ENCODE peak calls at places on chromosomes 3 and 15, in four cellular contexts. D is cardiac muscle cell, X is uterus, R is heart right ventricle. A is an unnamed sample.

GRCh38 chr3:27456554-27456953 is 27.6 kb downstream of the SLC4A7 start:
- DNase-seq in D (peak; percentile 27), X (no peak), R (no peak), A (no peak)

GRCh38 chr15:33021806-33022389 is 172.6 kb downstream of the FMN1 start:
- DNase-seq in D (peak; percentile 66), X (no peak), R (no peak), A (peak; percentile 19)

GRCh38 chr3:8746780-8747345 is 13.3 kb downstream of the CAV3 start:
- DNase-seq in D (peak; percentile 38), X (no peak), R (no peak), A (no peak)

GRCh38 chr15:66833803-66834202 is 131.8 kb downstream of the SMAD6 start:
- DNase-seq in D (no peak), X (no peak), R (no peak), A (no peak)

GRCh38 chr3:72411102-72411501 is 437.1 kb downstream of the SHQ1 start:
- DNase-seq in D (no peak), X (no peak), R (no peak), A (no peak)

GRCh38 chr3:23490459-23490858 is 287.3 kb downstream of the UBE2E2 start:
- DNase-seq in D (peak; percentile 59), X (no peak), R (no peak), A (no peak)

GRCh38 chr3:27877122-27878011 is 155.2 kb upstream of the EOMES start:
- DNase-seq in D (no peak), X (no peak), R (no peak), A (no peak)

GRCh38 chr3:95521396-95521795 is 1293.0 kb upstream of the EPHA6 start:
- DNase-seq in D (no peak), X (no peak), R (no peak), A (no peak)

GRCh38 chr3:135694142-135694541 is 271.4 kb upstream of the PPP2R3A start:
- DNase-seq in D (no peak), X (no peak), R (no peak), A (no peak)

GRCh38 chr15:71455107-71455506 is 339.8 kb downstream of the THSD4 start:
- DNase-seq in D (no peak), X (no peak), R (no peak), A (no peak)

GRCh38 chr3:196643201-196643749 is 3.8 kb downstream of the NRROS start:
- DNase-seq in D (no peak), X (no peak), R (no peak), A (no peak)

GRCh38 chr15:92393287-92393993 is at the start of gene ST8SIA2:
- DNase-seq in D (peak; percentile 26), X (no peak), R (peak; percentile 40), A (peak; percentile 80)
- H3K4me3 ChIP-seq in D (peak within 1 kb of the TSS; percentile 72), X (no peak within 1 kb of the TSS), R (peak within 1 kb of the TSS; percentile 19), A (peak within 1 kb of the TSS; percentile 76)

GRCh38 chr15:98083203-98083910 is 122.9 kb downstream of the ARRDC4 start:
- DNase-seq in D (no peak), X (no peak), R (no peak), A (no peak)
- TF ChIP-seq CTCF in D (no peak), X (no peak), R (no peak), A (no peak)

DNA sequence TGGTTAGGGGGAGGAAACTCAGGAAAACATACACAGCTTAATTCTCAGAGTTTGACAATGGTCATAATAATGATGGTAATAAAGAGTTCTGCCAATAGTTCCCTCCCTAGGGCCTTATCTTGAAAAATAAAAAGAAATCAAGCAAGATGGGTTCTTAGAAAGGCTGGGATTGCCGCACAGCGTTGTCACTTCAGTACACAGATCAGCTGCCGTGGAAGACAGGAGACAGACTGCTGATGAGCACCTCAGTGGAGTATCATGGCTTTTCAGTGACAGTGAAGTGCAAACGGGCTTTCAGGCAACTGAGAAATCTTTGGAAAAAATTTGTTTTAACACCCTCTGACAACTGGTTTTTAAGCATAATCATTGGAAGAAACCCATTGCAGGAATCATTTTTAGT is 418.7 kb downstream of the OTOL1 start:
- DNase-seq in D (no peak), X (no peak), R (no peak), A (no peak)
- H3K27ac ChIP-seq in D (no peak overlapping the region), X (no peak overlapping the region), R (no peak overlapping the region), A (no peak overlapping the region)

DNA sequence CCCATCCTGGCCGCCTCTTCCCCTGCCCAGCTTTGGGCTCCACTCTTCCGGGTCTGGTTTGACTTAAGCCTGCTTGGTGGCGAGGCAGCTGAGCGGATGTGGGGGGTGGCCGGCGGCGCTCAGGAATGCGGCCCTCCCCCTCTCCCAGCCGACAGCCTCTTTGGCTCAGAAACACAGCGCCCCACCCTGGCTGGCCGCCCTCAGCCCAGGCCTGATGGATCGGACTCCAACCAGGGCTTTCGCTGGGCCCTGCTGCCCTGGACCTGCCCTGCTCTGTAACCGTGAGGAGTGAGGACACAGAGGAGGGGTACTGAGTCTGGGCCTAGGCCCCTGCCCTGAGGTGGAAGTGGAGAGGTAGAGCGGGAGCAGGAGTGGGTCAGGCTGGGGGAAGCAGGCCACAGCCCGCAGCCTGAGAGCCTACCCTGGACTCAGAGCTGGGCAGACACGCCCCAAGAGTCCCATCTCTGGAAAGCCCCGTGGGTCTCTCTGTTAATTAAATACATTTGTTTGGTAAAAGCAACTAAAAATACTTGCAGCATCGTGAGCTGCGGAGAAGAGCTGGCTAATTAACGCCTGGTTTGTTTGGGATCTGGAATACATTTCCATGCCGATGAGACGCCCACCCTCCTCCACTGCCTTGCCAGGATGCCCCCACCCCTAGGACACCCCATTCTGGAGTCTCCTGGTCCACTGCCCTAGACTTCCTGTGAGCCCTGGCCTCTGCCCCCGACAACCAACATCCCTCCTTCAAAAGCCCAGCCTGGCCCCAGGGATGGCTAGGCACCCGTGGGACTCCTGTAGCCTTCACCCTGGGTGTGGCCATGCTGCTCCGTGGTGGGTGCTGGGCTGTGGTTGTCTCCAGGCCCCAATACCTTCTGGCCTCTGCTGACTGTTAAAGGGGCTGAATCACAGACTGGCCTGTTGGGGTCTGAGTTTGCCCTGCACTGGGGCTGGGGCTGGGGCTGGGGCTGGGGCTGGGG is 19.6 kb downstream of the PLXNA1 start:
- DNase-seq in D (peak; percentile 96), X (peak; percentile 88), R (peak; percentile 88), A (peak; percentile 90)
- H3K4me3 ChIP-seq in D (no peak overlapping the region), X (no peak overlapping the region), R (no peak overlapping the region), A (no peak overlapping the region)

DNA sequence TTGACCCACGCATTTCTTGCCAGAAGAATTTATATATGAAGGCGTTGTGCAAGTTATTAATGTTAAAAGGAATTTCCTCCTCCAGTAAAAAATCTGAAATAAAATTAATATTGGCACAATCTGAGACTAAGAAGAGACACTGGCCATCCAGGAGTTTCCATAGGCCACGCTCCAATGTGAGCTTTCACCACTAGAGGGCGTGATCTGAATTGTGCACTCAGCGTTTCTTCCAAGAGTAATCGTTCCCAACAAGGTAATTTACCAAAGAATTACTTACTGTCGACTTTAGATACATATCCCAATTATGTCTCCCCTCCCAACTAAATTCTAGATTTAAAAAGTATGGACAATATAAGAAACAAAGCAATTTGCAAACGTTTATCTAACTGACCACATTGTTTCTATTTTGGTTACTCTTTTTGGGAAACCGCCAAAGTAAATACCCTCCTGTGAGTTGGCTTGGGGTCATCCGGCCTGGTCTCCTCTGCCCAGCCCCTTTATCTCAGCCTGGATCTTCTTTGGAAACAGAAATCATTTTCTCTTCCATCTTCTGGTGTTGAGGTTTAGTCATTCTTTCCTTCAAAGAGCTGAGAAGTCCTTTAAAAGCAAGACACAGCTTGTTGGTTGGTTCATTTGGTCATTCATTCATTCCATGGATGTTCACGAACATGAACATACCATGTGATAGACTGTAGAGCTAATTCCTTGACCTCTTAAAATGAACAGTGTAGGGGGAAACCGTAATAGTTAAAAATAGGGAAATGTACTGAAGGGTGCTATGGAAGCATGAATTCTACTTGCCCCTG is 26.2 kb downstream of the POLR2M start:
- DNase-seq in D (peak; percentile 74), X (no peak), R (no peak), A (peak; percentile 59)
- TF ChIP-seq CTCF in D (peak; percentile 90), X (peak; percentile 63), R (peak; percentile 94), A (peak; percentile 79)

GRCh38 chr3:169241928-169242751 is 421.4 kb downstream of the MECOM start:
- DNase-seq in D (peak; percentile 89), X (no peak), R (peak; percentile 47), A (no peak)
- H3K27ac ChIP-seq in D (peak overlapping the region; percentile 95), X (peak overlapping the region; percentile 38), R (peak overlapping the region; percentile 59), A (no peak overlapping the region)

GRCh38 chr3:188360364-188360881 is 206.5 kb downstream of the LPP start:
- DNase-seq in D (no peak), X (no peak), R (no peak), A (no peak)
- H3K4me3 ChIP-seq in D (no peak overlapping the region), X (no peak overlapping the region), R (no peak overlapping the region), A (no peak overlapping the region)

DNA sequence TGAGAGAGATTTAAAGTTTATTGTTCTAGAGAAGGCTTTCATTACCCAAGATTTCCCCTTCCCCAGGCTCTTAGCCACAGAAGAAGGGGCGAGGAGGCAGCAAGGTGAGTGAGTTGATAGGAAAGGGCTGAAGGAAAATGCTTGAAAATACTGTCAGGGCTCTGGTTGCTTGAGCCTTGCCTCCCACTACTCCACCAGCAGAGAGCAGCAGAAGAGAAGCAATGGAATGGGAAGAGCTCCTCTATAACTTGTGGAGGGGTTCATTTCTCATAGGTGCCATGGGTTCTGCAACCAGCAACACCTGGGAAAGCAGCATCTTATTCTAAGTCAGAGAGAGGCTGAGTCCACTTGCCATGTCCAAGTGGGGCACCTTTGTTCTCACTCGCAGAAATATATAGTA is 184.0 kb upstream of the CNTN6 start:
- DNase-seq in D (no peak), X (no peak), R (no peak), A (peak; percentile 51)
- TF ChIP-seq CTCF in D (no peak), X (no peak), R (no peak), A (peak; percentile 78)

A was measured in WERI-Rb-1.